ENCODE peak calls at places on chromosomes 6 and 20, in six cellular contexts. Q, P, N, M, L and E are unnamed samples.

GRCh38 chr6:61869632-61870400 is 416.2 kb downstream of the KHDRBS2 start:
- DNase-seq in N (no peak), L (no peak), P (no peak), M (no peak), Q (no peak), E (no peak)

GRCh38 chr6:5085638-5086293 is 625 bp downstream of the PPP1R3G start:
- DNase-seq in L (no peak), M (peak), N (peak), P (peak), Q (peak), E (peak)

GRCh38 chr6:104589940-104590339 is 269.8 kb downstream of the HACE1 start:
- DNase-seq in M (no peak), N (no peak), Q (peak), P (no peak), L (no peak), E (no peak)

GRCh38 chr6:156582509-156582992 is 194.6 kb upstream of the ARID1B start:
- DNase-seq in M (no peak), L (no peak), P (no peak), N (no peak), Q (no peak), E (peak)

GRCh38 chr20:371755-372542 is 8.6 kb upstream of the TRIB3 start:
- DNase-seq in N (peak), Q (peak), M (no peak), L (peak), P (peak), E (no peak)

GRCh38 chr20:8757146-8757545 is 311.7 kb upstream of the PLCB4 start:
- DNase-seq in L (no peak), P (no peak), N (peak), M (no peak), Q (peak), E (peak)

GRCh38 chr6:127267742-127268588 is 1.3 kb downstream of the RNF146 start:
- DNase-seq in N (peak), P (no peak), M (peak), Q (peak), L (no peak), E (peak)

GRCh38 chr6:26231006-26231587 is 133.9 kb upstream of the BTN3A2 start:
- DNase-seq in M (no peak), N (no peak), Q (no peak), L (no peak), P (no peak), E (no peak)

GRCh38 chr20:17768267-17768666 is 68.5 kb downstream of the BANF2 start:
- DNase-seq in Q (no peak), L (no peak), N (no peak), P (no peak), M (no peak), E (no peak)

GRCh38 chr6:38364127-38364526 is 275.6 kb downstream of the BTBD9 start:
- DNase-seq in Q (no peak), L (no peak), M (no peak), N (no peak), P (no peak), E (no peak)

GRCh38 chr20:6265204-6265904 is 142.5 kb upstream of the FERMT1 start:
- DNase-seq in P (peak), L (peak), Q (peak), M (peak), N (peak), E (peak)

GRCh38 chr6:106359989-106360409 is 518 bp upstream of the CRYBG1 start:
- DNase-seq in Q (no peak), N (no peak), M (no peak), P (no peak), L (no peak), E (no peak)

GRCh38 chr6:106363401-106364138 is 3.1 kb downstream of the CRYBG1 start:
- DNase-seq in M (no peak), Q (peak), N (peak), P (no peak), L (no peak), E (no peak)

GRCh38 chr6:106356382-106356781 is 4.1 kb upstream of the CRYBG1 start:
- DNase-seq in P (no peak), Q (no peak), M (no peak), L (no peak), N (peak), E (no peak)

GRCh38 chr6:106360989-106361430 is 493 bp downstream of the CRYBG1 start:
- DNase-seq in L (no peak), N (peak), P (peak), Q (peak), M (peak), E (no peak)

GRCh38 chr6:106360410-106360988 is at the start of gene CRYBG1:
- DNase-seq in Q (peak), P (peak), L (peak), N (peak), M (peak), E (peak)
- TF ChIP-seq EZH2 in Q (no peak), P (no peak), L (no peak), N (no peak), M (no peak), E (no peak)

GRCh38 chr6:149717255-149717587 is 680 bp downstream of the LATS1 start:
- DNase-seq in N (no peak), P (no peak), Q (no peak), M (no peak), L (no peak), E (no peak)

GRCh38 chr6:149714442-149714841 is 3.5 kb downstream of the LATS1 start:
- DNase-seq in L (no peak), N (no peak), M (no peak), P (no peak), Q (no peak), E (no peak)

GRCh38 chr6:149717588-149718458 is at the start of gene LATS1:
- DNase-seq in Q (peak), P (peak), L (peak), N (peak), M (peak), E (peak)

GRCh38 chr6:149716584-149716983 is 1.3 kb downstream of the LATS1 start:
- DNase-seq in M (no peak), Q (peak), P (no peak), L (no peak), N (peak), E (no peak)

DNA sequence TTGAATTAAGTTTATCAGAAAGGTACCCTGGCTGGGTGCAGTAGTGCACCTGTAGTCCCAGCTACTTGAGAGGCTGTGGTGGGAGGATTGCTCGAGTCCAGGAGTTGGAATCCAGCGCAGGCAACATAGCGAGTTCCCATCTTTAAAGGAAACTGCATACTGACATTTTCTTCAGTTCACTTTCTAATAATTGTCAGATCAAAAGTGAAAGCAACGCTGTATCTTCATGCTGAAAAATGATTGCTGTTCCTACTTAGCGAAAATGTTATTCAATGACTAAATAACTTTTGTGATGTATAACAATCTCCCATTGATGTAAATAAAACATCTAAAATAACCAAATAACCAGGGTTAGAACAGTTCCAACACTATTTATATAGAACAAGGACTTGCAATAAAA is 1.7 kb downstream of the LATS1 start:
- DNase-seq in N (peak), Q (no peak), L (no peak), M (no peak), P (no peak), E (peak)
- H2AFZ ChIP-seq in N (no peak), Q (no peak), L (no peak), M (no peak), P (no peak), E (no peak)

GRCh38 chr6:106094964-106095335 is 8.8 kb downstream of the PRDM1 start:
- DNase-seq in L (no peak), N (no peak), P (no peak), M (no peak), Q (no peak), E (peak)

GRCh38 chr6:106099235-106099537 is 13.1 kb downstream of the PRDM1 start:
- DNase-seq in P (no peak), Q (peak), M (no peak), L (no peak), N (no peak), E (peak)

GRCh38 chr6:106098383-106099234 is 12.5 kb downstream of the PRDM1 start:
- DNase-seq in Q (peak), L (peak), M (peak), N (peak), P (peak), E (peak)

GRCh38 chr6:106100755-106101154 is 14.6 kb downstream of the PRDM1 start:
- DNase-seq in N (no peak), M (no peak), P (no peak), L (no peak), Q (no peak), E (peak)

GRCh38 chr6:106097368-106098231 is 11.5 kb downstream of the PRDM1 start:
- DNase-seq in L (no peak), M (no peak), Q (peak), P (no peak), N (peak), E (peak)
- TF ChIP-seq EZH2phosphoT487 in L (no peak), M (no peak), Q (no peak), P (no peak), N (no peak), E (no peak)

GRCh38 chr6:90297124-90297865 is 652 bp upstream of the BACH2 start:
- DNase-seq in P (no peak), Q (no peak), M (peak), N (no peak), L (no peak), E (no peak)
- TF ChIP-seq EZH2 in P (no peak), Q (no peak), M (no peak), N (no peak), L (no peak), E (no peak)

DNA sequence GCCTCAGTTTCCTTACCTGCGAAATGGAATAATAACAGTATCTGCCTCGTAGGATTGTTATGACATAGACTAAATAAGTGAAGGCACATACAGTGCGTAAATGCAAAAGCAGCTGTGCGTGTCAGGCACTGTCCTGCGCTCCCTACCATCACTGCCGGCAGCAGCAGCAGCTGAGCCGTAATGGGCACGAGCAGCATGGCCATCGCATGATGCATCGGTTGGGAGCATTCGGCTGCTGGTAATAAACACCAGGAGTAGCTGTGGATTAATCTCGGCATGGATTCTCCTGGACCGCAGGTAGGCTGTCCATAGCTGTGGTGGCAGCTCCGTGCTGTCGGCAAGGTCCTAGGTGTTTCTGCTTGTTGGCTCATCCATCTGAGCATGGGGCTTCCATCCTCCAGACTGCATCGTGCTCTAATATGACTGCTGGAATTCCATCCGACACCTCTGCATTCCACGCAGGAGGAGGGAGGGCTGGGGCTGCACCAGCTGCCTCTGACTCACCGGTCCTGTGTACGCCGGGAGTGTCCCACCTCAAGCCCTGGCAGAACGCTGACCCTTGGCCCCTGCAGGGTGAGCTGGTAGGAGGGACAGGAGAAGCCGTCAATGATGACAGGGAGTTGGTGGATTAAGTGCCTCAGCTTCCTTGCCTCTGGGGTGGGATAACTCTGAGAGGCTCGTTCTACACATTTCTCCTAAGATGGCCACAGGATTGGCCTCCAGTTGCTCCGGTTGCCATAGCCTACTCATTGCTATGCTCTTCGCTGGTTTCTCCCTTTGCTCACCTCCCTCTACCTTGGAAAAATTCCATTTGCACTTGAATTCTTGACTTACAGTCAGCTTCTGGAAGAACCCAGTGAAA is 100.9 kb upstream of the PMEPA1 start:
- DNase-seq in L (no peak), P (peak), N (no peak), M (peak), Q (peak), E (no peak)
- H2AFZ ChIP-seq in L (no peak), P (no peak), N (no peak), M (peak), Q (no peak), E (no peak)

DNA sequence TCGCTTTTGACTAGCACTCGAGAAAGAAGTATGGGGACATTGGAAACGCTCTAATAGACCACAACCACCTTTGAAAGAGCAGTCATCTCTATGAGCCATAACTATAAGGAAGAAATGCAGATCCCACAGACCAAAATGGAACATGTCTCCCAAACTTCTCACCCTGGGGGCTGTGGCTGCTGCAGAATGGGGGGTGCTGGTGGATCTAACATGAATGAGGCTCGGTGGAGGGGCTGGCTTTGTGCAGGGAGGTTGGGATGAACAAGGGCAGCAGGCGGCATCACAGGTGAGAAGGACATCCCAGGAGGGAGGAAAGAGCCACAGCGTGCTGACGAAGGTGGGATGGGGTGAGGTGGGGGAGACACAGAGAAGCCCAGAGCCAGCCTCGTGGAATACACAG is 10.5 kb upstream of the CCR6 start:
- DNase-seq in Q (no peak), L (no peak), N (no peak), P (no peak), M (no peak), E (no peak)
- TF ChIP-seq EZH2phosphoT487 in Q (no peak), L (no peak), N (no peak), P (no peak), M (no peak), E (no peak)

GRCh38 chr6:45420909-45421699 is 43.4 kb upstream of the SUPT3H start:
- DNase-seq in Q (no peak), L (no peak), N (peak), P (peak), M (peak), E (no peak)

GRCh38 chr6:45419574-45420082 is 41.9 kb upstream of the SUPT3H start:
- DNase-seq in N (no peak), P (peak), L (peak), Q (peak), M (peak), E (peak)

GRCh38 chr6:45422541-45423110 is 44.9 kb upstream of the SUPT3H start:
- DNase-seq in P (peak), N (peak), Q (peak), L (no peak), M (peak), E (peak)

GRCh38 chr6:45421700-45422540 is 44.2 kb upstream of the SUPT3H start:
- DNase-seq in M (peak), L (no peak), N (peak), Q (peak), P (peak), E (peak)

DNA sequence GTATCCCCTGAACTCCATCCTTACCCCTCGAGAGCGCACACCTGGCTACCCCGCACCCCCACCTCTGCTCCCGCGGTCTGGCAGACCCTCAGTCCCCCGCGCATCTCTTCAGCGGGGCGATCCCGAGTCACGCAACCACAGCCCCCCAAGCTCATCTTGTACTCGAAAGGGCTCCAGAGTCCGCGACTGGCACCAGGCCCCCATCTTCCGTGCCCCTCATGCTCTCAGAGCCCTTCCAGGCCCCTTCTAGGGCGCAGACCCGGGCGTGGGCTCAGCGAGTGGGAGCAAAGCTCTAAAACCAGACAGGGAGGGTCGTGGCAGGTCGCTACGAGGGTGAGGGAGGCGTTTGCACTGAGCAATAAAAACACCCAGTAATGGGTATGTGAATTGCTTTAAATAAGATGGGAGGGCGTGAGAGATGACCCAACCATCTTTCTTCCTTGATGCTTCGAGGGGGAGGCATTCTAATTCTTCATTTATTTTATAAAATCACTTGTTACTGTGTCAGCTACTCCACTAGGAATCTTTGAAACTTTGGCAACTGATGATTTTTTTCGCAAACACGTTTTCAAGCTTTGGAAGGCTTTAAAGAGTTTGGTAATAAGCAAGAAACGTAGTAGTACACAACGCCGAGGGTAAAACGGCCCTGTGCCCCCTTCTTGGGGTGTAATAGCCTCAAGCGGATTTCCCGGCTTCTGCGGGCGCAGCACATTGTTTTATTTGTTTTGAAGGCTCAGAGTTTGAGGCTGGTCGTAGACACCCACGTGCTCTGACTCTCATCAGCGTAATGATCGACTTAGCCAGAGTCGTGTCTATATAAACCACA is 42.6 kb upstream of the SUPT3H start:
- DNase-seq in M (peak), L (no peak), N (peak), P (peak), Q (peak), E (peak)
- TF ChIP-seq EZH2 in M (peak), L (no peak), N (no peak), P (peak), Q (no peak), E (no peak)

GRCh38 chr6:56540950-56541600 is 101.6 kb downstream of the DST start:
- DNase-seq in Q (peak), M (no peak), L (no peak), P (peak), N (peak), E (no peak)
- H2AFZ ChIP-seq in Q (peak), M (no peak), L (no peak), P (no peak), N (no peak), E (no peak)

DNA sequence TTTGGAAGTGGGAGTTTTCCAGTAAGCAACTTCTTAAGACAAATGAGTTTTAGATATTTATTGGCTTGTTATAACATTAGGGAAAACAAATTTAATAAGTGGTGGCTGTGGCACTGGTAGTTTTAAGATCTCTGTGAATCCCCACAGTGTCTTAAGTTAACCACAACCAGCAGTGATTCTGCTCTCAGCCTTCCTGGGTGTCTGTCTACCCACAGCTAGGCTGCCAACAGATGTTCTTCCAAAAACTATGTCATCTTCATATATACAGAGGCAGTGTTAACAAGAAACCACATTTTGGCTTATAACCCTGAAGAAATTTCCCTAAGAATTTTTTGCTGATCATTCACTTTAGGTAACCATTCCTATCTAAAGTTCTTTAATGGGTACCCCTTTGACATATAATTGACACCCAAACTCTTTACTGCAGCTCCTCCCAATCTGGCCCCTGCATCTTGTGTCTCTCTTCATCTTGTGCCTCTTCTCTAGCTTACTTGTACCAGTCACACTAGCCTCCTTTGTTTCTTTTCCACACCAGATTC is 52.7 kb downstream of the TOP1 start:
- DNase-seq in N (peak), Q (no peak), L (no peak), P (no peak), M (no peak), E (no peak)
- TF ChIP-seq EZH2phosphoT487 in N (no peak), Q (no peak), L (no peak), P (no peak), M (no peak), E (no peak)

GRCh38 chr6:10410214-10410873 is 4.5 kb downstream of the TFAP2A start:
- DNase-seq in L (no peak), P (no peak), N (no peak), M (peak), Q (peak), E (no peak)
- TF ChIP-seq EZH2 in L (no peak), P (peak), N (no peak), M (peak), Q (no peak), E (no peak)